ENCODE peak calls at places on chromosomes 12 and 14, in seven cellular contexts. D is GM12891, I is HepG2, R is SK-N-SH, C is K562, E is GM12878, T is H1. Q is an unnamed sample.

GRCh38 chr14:58108717-58109116 is 43.3 kb downstream of the ARMH4 start:
- DNase-seq in D (no peak), I (no peak), R (no peak), C (no peak), E (no peak), T (no peak), Q (no peak)

GRCh38 chr12:71426030-71426570 is 13.5 kb upstream of the LGR5 start:
- DNase-seq in D (no peak), I (no peak), R (no peak), C (no peak), E (no peak), T (no peak), Q (no peak)

GRCh38 chr12:124713436-124714082 is 146.1 kb upstream of the NCOR2 start:
- DNase-seq in D (peak), I (no peak), R (peak), C (no peak), E (peak), T (no peak), Q (no peak)

GRCh38 chr12:131753757-131754156 is 42.9 kb downstream of the SFSWAP start:
- DNase-seq in D (no peak), I (no peak), R (no peak), C (no peak), E (no peak), T (no peak), Q (no peak)

GRCh38 chr14:37864861-37865718 is 269.7 kb downstream of the TTC6 start:
- DNase-seq in D (no peak), I (peak), R (no peak), C (no peak), E (no peak), T (no peak), Q (no peak)

GRCh38 chr12:105418232-105418631 is 87.7 kb downstream of the C12orf75 start:
- DNase-seq in D (no peak), I (no peak), R (no peak), C (no peak), E (no peak), T (no peak), Q (no peak)

GRCh38 chr12:92955997-92956663 is 27.0 kb upstream of the EEA1 start:
- DNase-seq in D (no peak), I (no peak), R (no peak), C (no peak), E (no peak), T (no peak), Q (no peak)

GRCh38 chr14:104311358-104311757 is 173.0 kb downstream of the KIF26A start:
- DNase-seq in D (no peak), I (no peak), R (no peak), C (no peak), E (no peak), T (no peak), Q (no peak)

GRCh38 chr12:42484996-42485395 is 104.5 kb downstream of the PRICKLE1 start:
- DNase-seq in D (no peak), I (no peak), R (no peak), C (no peak), E (no peak), T (no peak), Q (no peak)

GRCh38 chr12:26185532-26186320 is 9.6 kb upstream of the SSPN start:
- DNase-seq in D (no peak), I (no peak), R (no peak), C (no peak), E (no peak), T (no peak), Q (no peak)

GRCh38 chr12:6771091-6771495 is 1.2 kb upstream of the LAG3 start:
- DNase-seq in D (no peak), I (no peak), R (no peak), C (no peak), E (no peak), T (no peak), Q (no peak)

GRCh38 chr12:116434155-116435065 is 124.8 kb upstream of the MAP1LC3B2 start:
- DNase-seq in D (no peak), I (no peak), R (peak), C (peak), E (no peak), T (peak), Q (no peak)

GRCh38 chr12:110458756-110459155 is 8.6 kb upstream of the ARPC3 start:
- DNase-seq in D (no peak), I (no peak), R (no peak), C (no peak), E (no peak), T (no peak), Q (no peak)

GRCh38 chr12:110920324-110920910 is at the start of gene MYL2:
- DNase-seq in D (no peak), I (no peak), R (no peak), C (no peak), E (no peak), T (no peak), Q (no peak)

DNA sequence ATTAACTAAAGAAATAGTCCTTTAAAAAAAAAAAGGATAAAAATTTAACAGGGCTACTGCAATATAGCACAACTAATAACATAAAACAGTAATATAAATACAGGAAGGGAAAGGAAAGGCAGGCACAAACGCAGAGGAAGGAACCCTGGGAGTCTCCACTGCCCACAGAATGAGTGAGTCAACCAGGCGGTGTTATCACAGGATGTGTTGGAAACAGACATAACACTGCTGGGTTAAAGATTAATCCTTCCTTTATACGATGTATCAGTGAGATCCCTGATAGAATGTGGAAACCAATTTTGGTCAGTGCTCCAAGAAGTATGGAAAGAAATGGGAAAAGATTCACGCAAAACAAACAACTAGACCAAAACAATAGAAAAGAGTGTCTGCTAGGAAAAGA is 47.9 kb downstream of the FGD6 start:
- DNase-seq in D (no peak), I (peak), R (no peak), C (peak), E (no peak), T (no peak), Q (no peak)
- TF ChIP-seq POLR2AphosphoS5 in D (no peak), I (no peak), R (no peak), C (peak), E (no peak), T (no peak), Q (no peak)

GRCh38 chr12:29649722-29650121 is 134.0 kb downstream of the TMTC1 start:
- DNase-seq in D (no peak), I (no peak), R (no peak), C (no peak), E (no peak), T (no peak), Q (no peak)
- TF ChIP-seq TAF1 in D (no peak), I (no peak), R (no peak), C (no peak), E (no peak), T (no peak), Q (no peak)

GRCh38 chr14:99035712-99036593 is 236.0 kb downstream of the BCL11B start:
- DNase-seq in D (no peak), I (peak), R (peak), C (no peak), E (no peak), T (peak), Q (no peak)
- TF ChIP-seq POLR2AphosphoS5 in D (no peak), I (no peak), R (peak), C (no peak), E (no peak), T (no peak), Q (no peak)

GRCh38 chr14:101591582-101591981 is 30.3 kb downstream of the DIO3 start:
- DNase-seq in D (no peak), I (no peak), R (no peak), C (no peak), E (no peak), T (no peak), Q (no peak)
- TF ChIP-seq TAF1 in D (no peak), I (no peak), R (no peak), C (no peak), E (no peak), T (no peak), Q (no peak)